ENCODE peak calls at places on chromosomes 6 and 20, in seven cellular contexts. W is body of pancreas, T is upper lobe of right lung, B is keratinocyte, X is progenitor cell of endocrine pancreas, K is fibroblast of lung, I is neural progenitor cell. E is an unnamed sample.

GRCh38 chr6:71533939-71534379 is 245.3 kb downstream of the OGFRL1 start:
- DNase-seq in W (no peak), T (no peak), B (no peak), X (no peak), K (peak), I (no peak), E (no peak)

GRCh38 chr20:63735859-63736718 is at the start of gene LIME1:
- DNase-seq in W (no peak), T (peak), B (no peak), X (no peak), K (no peak), I (no peak), E (no peak)

GRCh38 chr6:75876152-75876551 is 127.1 kb downstream of the MYO6 start:
- DNase-seq in W (no peak), T (no peak), B (no peak), X (no peak), K (no peak), I (no peak), E (no peak)

GRCh38 chr6:154683756-154684523 is 49.3 kb upstream of the SCAF8 start:
- DNase-seq in W (no peak), T (no peak), B (no peak), X (no peak), K (peak), I (no peak), E (no peak)

GRCh38 chr6:105181981-105182515 is 2.2 kb upstream of the POPDC3 start:
- DNase-seq in W (no peak), T (no peak), B (no peak), X (no peak), K (no peak), I (no peak), E (no peak)

GRCh38 chr6:41272591-41273175 is 13.8 kb downstream of the TREM1 start:
- DNase-seq in W (no peak), T (no peak), B (no peak), X (no peak), K (no peak), I (no peak), E (no peak)

GRCh38 chr20:58065508-58066361 is 162.7 kb downstream of the ANKRD60 start:
- DNase-seq in W (no peak), T (no peak), B (peak), X (no peak), K (no peak), I (no peak), E (peak)

GRCh38 chr6:138945354-138945753 is 42.7 kb downstream of the REPS1 start:
- DNase-seq in W (no peak), T (no peak), B (no peak), X (no peak), K (no peak), I (no peak), E (no peak)

GRCh38 chr6:26032387-26033131 is 54.7 kb upstream of the HFE start:
- DNase-seq in W (no peak), T (no peak), B (no peak), X (no peak), K (peak), I (peak), E (peak)

GRCh38 chr6:158036261-158036660 is 54.6 kb downstream of the SYNJ2 start:
- DNase-seq in W (no peak), T (no peak), B (no peak), X (no peak), K (no peak), I (no peak), E (no peak)

GRCh38 chr6:70151616-70152015 is 151.3 kb downstream of the COL9A1 start:
- DNase-seq in W (no peak), T (no peak), B (no peak), X (no peak), K (no peak), I (no peak), E (no peak)

GRCh38 chr6:67541591-67541990 is 1093.5 kb upstream of the ADGRB3 start:
- DNase-seq in W (no peak), T (no peak), B (no peak), X (no peak), K (peak), I (no peak), E (no peak)

GRCh38 chr6:46504242-46504641 is 13.0 kb upstream of the RCAN2 start:
- DNase-seq in W (no peak), T (no peak), B (no peak), X (no peak), K (no peak), I (no peak), E (no peak)

GRCh38 chr6:89035252-89036106 is 45.1 kb upstream of the PNRC1 start:
- DNase-seq in W (peak), T (peak), B (peak), X (no peak), K (peak), I (no peak), E (peak)

GRCh38 chr6:147586044-147586443 is 77.6 kb downstream of the SAMD5 start:
- DNase-seq in W (peak), T (no peak), B (no peak), X (no peak), K (peak), I (no peak), E (no peak)

GRCh38 chr20:653110-653589 is at the start of gene SRXN1:
- DNase-seq in W (peak), T (peak), B (peak), X (peak), K (peak), I (peak), E (peak)

GRCh38 chr6:149750136-149750609 is 632 bp downstream of the PCMT1 start:
- DNase-seq in W (peak), T (no peak), B (no peak), X (peak), K (peak), I (peak), E (peak)

GRCh38 chr6:78476561-78476960 is 390.8 kb upstream of the IRAK1BP1 start:
- DNase-seq in W (no peak), T (no peak), B (no peak), X (no peak), K (no peak), I (no peak), E (no peak)

GRCh38 chr20:59931511-59932312 is 1.7 kb downstream of the SYCP2 start:
- DNase-seq in W (no peak), T (no peak), B (no peak), X (no peak), K (no peak), I (no peak), E (no peak)

GRCh38 chr20:49584418-49585382 is 16.8 kb upstream of the PTGIS start:
- DNase-seq in W (no peak), T (no peak), B (no peak), X (no peak), K (no peak), I (no peak), E (peak)

GRCh38 chr6:27830212-27830664 is 82.0 kb downstream of the OR2B2 start:
- DNase-seq in W (no peak), T (no peak), B (no peak), X (no peak), K (no peak), I (peak), E (no peak)

GRCh38 chr20:40953856-40954255 is 74.8 kb upstream of the TOP1 start:
- DNase-seq in W (no peak), T (no peak), B (no peak), X (no peak), K (peak), I (no peak), E (peak)

GRCh38 chr20:19777981-19778380 is 19.9 kb downstream of the RIN2 start:
- DNase-seq in W (no peak), T (no peak), B (no peak), X (no peak), K (no peak), I (no peak), E (no peak)

GRCh38 chr6:43405354-43405753 is 22.0 kb upstream of the ABCC10 start:
- DNase-seq in W (no peak), T (no peak), B (no peak), X (no peak), K (no peak), I (no peak), E (no peak)

GRCh38 chr6:45084257-45084656 is 243.9 kb upstream of the RUNX2 start:
- DNase-seq in W (no peak), T (no peak), B (no peak), X (no peak), K (no peak), I (no peak), E (no peak)

GRCh38 chr6:166997768-166998255 is 1.4 kb upstream of the CEP43 start:
- DNase-seq in W (peak), T (peak), B (peak), X (peak), K (peak), I (peak), E (peak)

GRCh38 chr6:102150549-102150948 is 757.0 kb downstream of the GRIK2 start:
- DNase-seq in W (no peak), T (no peak), B (no peak), X (no peak), K (no peak), I (no peak), E (no peak)

GRCh38 chr20:4167261-4168004 is 152.1 kb upstream of the RNF24 start:
- DNase-seq in W (peak), T (no peak), B (no peak), X (peak), K (no peak), I (peak), E (no peak)

GRCh38 chr20:10432079-10432478 is 1.9 kb downstream of the MKKS start:
- DNase-seq in W (no peak), T (no peak), B (no peak), X (no peak), K (no peak), I (no peak), E (no peak)

GRCh38 chr6:71386215-71386614 is 97.6 kb downstream of the OGFRL1 start:
- DNase-seq in W (no peak), T (no peak), B (peak), X (no peak), K (no peak), I (no peak), E (peak)

GRCh38 chr6:69802995-69803394 is 6.2 kb upstream of the LMBRD1 start:
- DNase-seq in W (no peak), T (no peak), B (no peak), X (no peak), K (no peak), I (peak), E (no peak)

GRCh38 chr6:96939019-96939805 is 14.7 kb downstream of the KLHL32 start:
- DNase-seq in W (no peak), T (no peak), B (peak), X (no peak), K (peak), I (no peak), E (peak)

GRCh38 chr6:158441639-158442308 is 118.1 kb upstream of the TMEM181 start:
- DNase-seq in W (peak), T (no peak), B (no peak), X (no peak), K (peak), I (no peak), E (no peak)

GRCh38 chr6:154731296-154732218 is 1.7 kb upstream of the SCAF8 start:
- DNase-seq in W (no peak), T (no peak), B (no peak), X (no peak), K (no peak), I (no peak), E (no peak)

GRCh38 chr6:130734161-130734560 is 93.0 kb upstream of the SMLR1 start:
- DNase-seq in W (no peak), T (no peak), B (no peak), X (no peak), K (no peak), I (no peak), E (no peak)

GRCh38 chr6:143401060-143401426 is 49.5 kb downstream of the ADAT2 start:
- DNase-seq in W (no peak), T (no peak), B (no peak), X (no peak), K (no peak), I (no peak), E (no peak)

GRCh38 chr20:40868568-40869223 is 159.9 kb upstream of the TOP1 start:
- DNase-seq in W (peak), T (no peak), B (no peak), X (no peak), K (peak), I (no peak), E (no peak)

GRCh38 chr6:117265425-117266266 is at the start of gene VGLL2:
- DNase-seq in W (peak), T (peak), B (no peak), X (peak), K (peak), I (peak), E (no peak)

DNA sequence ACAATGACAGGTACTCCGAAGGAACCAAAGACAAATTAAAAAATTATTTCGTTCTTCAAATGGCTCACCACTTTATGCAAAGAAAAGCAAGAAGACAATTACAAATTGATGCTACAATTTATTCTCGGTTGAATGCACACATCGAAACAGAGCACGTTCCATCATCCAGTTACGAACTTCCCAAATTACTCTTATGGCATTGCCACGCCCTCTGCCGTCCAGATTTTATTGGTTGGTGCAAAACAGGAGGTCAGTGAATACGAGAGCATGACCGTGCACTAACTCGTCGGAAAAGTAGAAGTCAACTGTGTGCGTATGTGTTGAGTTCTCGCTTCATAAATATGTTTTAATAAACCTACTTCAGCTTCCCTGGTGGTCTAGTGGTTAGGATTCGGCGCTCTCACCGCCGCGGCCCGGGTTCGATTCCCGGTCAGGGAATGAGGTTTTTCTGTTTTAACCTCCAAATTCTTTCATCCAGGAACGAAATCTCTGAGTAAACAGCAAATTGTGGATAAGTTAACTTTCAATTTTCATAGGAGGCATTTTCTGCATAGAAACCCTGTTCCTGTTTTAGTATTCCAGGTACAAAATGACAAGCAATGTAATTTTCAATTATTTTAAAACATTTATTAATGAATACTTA is 23.2 kb downstream of the ZNF311 start:
- DNase-seq in W (peak), T (peak), B (peak), X (peak), K (peak), I (peak), E (peak)
- TF ChIP-seq CTCF in W (peak), T (no peak), B (peak), X (peak), K (no peak), I (peak), E (peak)

GRCh38 chr6:122838060-122838780 is 49.2 kb downstream of the SMPDL3A start:
- DNase-seq in W (no peak), T (no peak), B (no peak), X (no peak), K (peak), I (no peak), E (no peak)
- TF ChIP-seq CTCF in W (peak), T (peak), B (no peak), X (peak), K (peak), I (peak), E (peak)

DNA sequence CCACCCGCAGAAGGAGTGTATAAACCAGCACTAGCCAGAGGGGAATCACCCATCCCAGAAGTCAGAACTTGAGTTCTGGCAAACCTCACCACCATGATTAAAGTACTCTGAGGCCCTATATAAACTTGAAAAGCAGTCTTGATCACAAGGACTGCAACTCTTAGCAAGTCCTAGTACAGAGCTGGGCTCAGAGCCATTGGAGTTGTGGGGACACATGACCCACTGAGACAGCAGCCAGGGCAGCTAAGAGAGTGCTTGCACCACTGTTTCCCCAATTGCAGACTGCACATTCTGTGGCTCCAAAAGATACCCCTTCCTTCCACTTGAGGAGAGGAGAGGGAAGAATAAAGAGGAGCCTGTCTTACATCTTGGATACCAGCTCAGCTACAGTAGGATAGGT is 4.7 kb upstream of the MCM9 start:
- DNase-seq in W (no peak), T (no peak), B (no peak), X (no peak), K (no peak), I (no peak), E (no peak)
- TF ChIP-seq CTCF in W (no peak), T (no peak), B (no peak), X (no peak), K (no peak), I (no peak), E (no peak)

GRCh38 chr6:22413681-22414305 is 117.0 kb upstream of the PRL start:
- DNase-seq in W (no peak), T (no peak), B (no peak), X (no peak), K (peak), I (no peak), E (no peak)
- TF ChIP-seq CTCF in W (no peak), T (no peak), B (no peak), X (peak), K (peak), I (no peak), E (no peak)